ENCODE peak calls at places on chromosomes 2 and 18, in eight cellular contexts. H is NCI-H69; E is non-pigmented ciliary epithelial cell; R is dorsolateral prefrontal cortex; K is cardiac fibroblast; X is CD8-positive, alpha-beta T cell; N is body of pancreas; B is neural progenitor cell. G is an unnamed sample.

GRCh38 chr2:164747786-164748433 is 93.7 kb downstream of the COBLL1 start:
- DNase-seq in N (no peak), B (no peak), K (no peak), X (no peak), H (no peak), R (no peak), E (no peak), G (no peak)

GRCh38 chr2:37366773-37367172 is 22.3 kb downstream of the QPCT start:
- DNase-seq in B (no peak), K (no peak), R (no peak), E (no peak), X (no peak), N (no peak), H (no peak), G (no peak)

GRCh38 chr18:42038936-42039335 is 83.9 kb downstream of the PIK3C3 start:
- DNase-seq in E (peak), X (no peak), H (no peak), K (peak), R (no peak), N (no peak), B (no peak), G (peak)

GRCh38 chr2:181456660-181457120 is 496 bp upstream of the ITGA4 start:
- DNase-seq in K (peak), N (peak), B (peak), X (peak), R (no peak), H (peak), E (no peak), G (peak)

GRCh38 chr18:21686282-21687105 is 18.1 kb downstream of the ABHD3 start:
- DNase-seq in N (no peak), B (no peak), R (no peak), E (no peak), K (no peak), H (no peak), X (no peak), G (no peak)

GRCh38 chr2:132270255-132270654 is 108.5 kb upstream of the ANKRD30BL start:
- DNase-seq in R (no peak), K (no peak), N (no peak), X (no peak), H (no peak), B (no peak), E (no peak), G (no peak)

GRCh38 chr2:204491528-204491927 is 53.7 kb upstream of the PARD3B start:
- DNase-seq in X (no peak), K (peak), N (peak), H (peak), B (no peak), E (no peak), R (no peak), G (no peak)

GRCh38 chr2:170350929-170351826 is 173.2 kb downstream of the MYO3B start:
- DNase-seq in H (no peak), B (no peak), N (no peak), R (no peak), K (no peak), X (no peak), E (no peak), G (no peak)

GRCh38 chr2:14628906-14629305 is 3.6 kb upstream of the LRATD1 start:
- DNase-seq in X (no peak), E (no peak), K (no peak), H (peak), N (peak), B (no peak), R (no peak), G (no peak)

G was measured in mesendoderm.